ENCODE peak calls at places on chromosomes 2 and 18, in eight cellular contexts. One of them, this sample, is unnamed.

GRCh38 chr2:183416741-183417140 is 292.5 kb downstream of the NUP35 start:
- DNase-seq in ovary: no peak
- DNase-seq in upper lobe of left lung: no peak
- DNase-seq in GM12878: no peak
- DNase-seq in A549: no peak
- DNase-seq in stomach: no peak
- DNase-seq in sigmoid colon: no peak
- DNase-seq in HepG2: no peak
- DNase-seq in this sample: no peak

GRCh38 chr2:57621984-57622383 is 424.6 kb upstream of the VRK2 start:
- DNase-seq in ovary: no peak
- DNase-seq in upper lobe of left lung: no peak
- DNase-seq in GM12878: no peak
- DNase-seq in A549: no peak
- DNase-seq in stomach: no peak
- DNase-seq in sigmoid colon: no peak
- DNase-seq in HepG2: no peak
- DNase-seq in this sample: no peak

GRCh38 chr2:203077458-203077857 is 62.8 kb downstream of the NBEAL1 start:
- DNase-seq in ovary: no peak
- DNase-seq in upper lobe of left lung: no peak
- DNase-seq in GM12878: no peak
- DNase-seq in A549: peak
- DNase-seq in stomach: no peak
- DNase-seq in sigmoid colon: no peak
- DNase-seq in HepG2: no peak
- DNase-seq in this sample: no peak

GRCh38 chr2:109614715-109615636 is 812 bp downstream of the SOWAHC start:
- DNase-seq in ovary: peak
- DNase-seq in upper lobe of left lung: no peak
- DNase-seq in GM12878: no peak
- DNase-seq in A549: peak
- DNase-seq in stomach: no peak
- DNase-seq in sigmoid colon: peak
- DNase-seq in HepG2: no peak
- DNase-seq in this sample: no peak

GRCh38 chr2:41457026-41457425 is 590.8 kb upstream of the PKDCC start:
- DNase-seq in ovary: no peak
- DNase-seq in upper lobe of left lung: no peak
- DNase-seq in GM12878: no peak
- DNase-seq in A549: no peak
- DNase-seq in stomach: no peak
- DNase-seq in sigmoid colon: no peak
- DNase-seq in HepG2: no peak
- DNase-seq in this sample: no peak

GRCh38 chr2:28362991-28363521 is 29.6 kb upstream of the FOSL2 start:
- DNase-seq in ovary: no peak
- DNase-seq in upper lobe of left lung: no peak
- DNase-seq in GM12878: no peak
- DNase-seq in A549: no peak
- DNase-seq in stomach: no peak
- DNase-seq in sigmoid colon: no peak
- DNase-seq in HepG2: no peak
- DNase-seq in this sample: no peak

GRCh38 chr18:41767960-41768359 is 187.1 kb upstream of the PIK3C3 start:
- DNase-seq in ovary: no peak
- DNase-seq in upper lobe of left lung: no peak
- DNase-seq in GM12878: no peak
- DNase-seq in A549: peak
- DNase-seq in stomach: no peak
- DNase-seq in sigmoid colon: no peak
- DNase-seq in HepG2: no peak
- DNase-seq in this sample: no peak

GRCh38 chr18:68796936-68797690 is 767 bp upstream of the CCDC102B start:
- DNase-seq in ovary: no peak
- DNase-seq in upper lobe of left lung: no peak
- DNase-seq in GM12878: no peak
- DNase-seq in A549: no peak
- DNase-seq in stomach: no peak
- DNase-seq in sigmoid colon: no peak
- DNase-seq in HepG2: no peak
- DNase-seq in this sample: no peak

DNA sequence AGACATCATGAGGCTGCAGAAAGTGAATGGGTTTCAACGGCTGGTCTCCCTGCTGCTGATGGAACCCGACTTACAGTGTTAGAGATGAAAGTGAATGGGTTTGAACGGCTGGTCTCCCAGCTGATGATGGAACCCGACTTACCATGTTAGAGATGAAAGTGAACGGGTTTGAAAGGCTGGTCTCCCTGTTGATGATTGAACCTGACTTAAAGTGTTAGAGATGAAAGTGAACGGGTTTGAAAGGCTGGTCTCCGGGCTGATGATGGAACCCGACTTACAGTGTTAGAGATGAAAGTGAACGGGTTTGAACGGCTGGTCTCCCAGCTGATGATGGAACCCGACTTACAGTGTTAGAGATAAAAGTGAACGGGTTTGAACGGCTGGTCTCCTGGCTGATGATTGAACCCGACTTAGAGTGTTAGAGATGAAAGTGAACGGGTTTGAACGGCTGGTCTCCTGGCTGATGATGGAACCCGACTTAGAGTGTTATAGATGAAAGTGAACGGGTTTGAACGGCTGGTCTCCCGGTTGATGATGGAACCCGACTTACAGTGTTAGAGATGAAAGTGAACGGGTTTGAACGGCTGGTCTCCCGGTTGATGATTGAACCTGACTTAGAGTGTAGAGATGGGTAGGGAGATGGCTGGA is 76.1 kb upstream of the ALKAL2 start:
- DNase-seq in ovary: no peak
- DNase-seq in upper lobe of left lung: no peak
- DNase-seq in GM12878: no peak
- DNase-seq in A549: no peak
- DNase-seq in stomach: no peak
- DNase-seq in sigmoid colon: no peak
- DNase-seq in HepG2: no peak
- DNase-seq in this sample: no peak
- TF ChIP-seq EP300 in ovary: no peak
- TF ChIP-seq EP300 in upper lobe of left lung: no peak
- TF ChIP-seq EP300 in GM12878: no peak
- TF ChIP-seq EP300 in A549: no peak
- TF ChIP-seq EP300 in stomach: no peak
- TF ChIP-seq EP300 in sigmoid colon: no peak
- TF ChIP-seq EP300 in HepG2: no peak
- TF ChIP-seq EP300 in this sample: no peak

GRCh38 chr2:174902491-174903242 is 102.5 kb downstream of the CHN1 start:
- DNase-seq in ovary: no peak
- DNase-seq in upper lobe of left lung: no peak
- DNase-seq in GM12878: no peak
- DNase-seq in A549: no peak
- DNase-seq in stomach: no peak
- DNase-seq in sigmoid colon: no peak
- DNase-seq in HepG2: no peak
- DNase-seq in this sample: no peak
- TF ChIP-seq EP300 in ovary: no peak
- TF ChIP-seq EP300 in upper lobe of left lung: no peak
- TF ChIP-seq EP300 in GM12878: no peak
- TF ChIP-seq EP300 in A549: no peak
- TF ChIP-seq EP300 in stomach: no peak
- TF ChIP-seq EP300 in sigmoid colon: no peak
- TF ChIP-seq EP300 in HepG2: no peak
- TF ChIP-seq EP300 in this sample: no peak

DNA sequence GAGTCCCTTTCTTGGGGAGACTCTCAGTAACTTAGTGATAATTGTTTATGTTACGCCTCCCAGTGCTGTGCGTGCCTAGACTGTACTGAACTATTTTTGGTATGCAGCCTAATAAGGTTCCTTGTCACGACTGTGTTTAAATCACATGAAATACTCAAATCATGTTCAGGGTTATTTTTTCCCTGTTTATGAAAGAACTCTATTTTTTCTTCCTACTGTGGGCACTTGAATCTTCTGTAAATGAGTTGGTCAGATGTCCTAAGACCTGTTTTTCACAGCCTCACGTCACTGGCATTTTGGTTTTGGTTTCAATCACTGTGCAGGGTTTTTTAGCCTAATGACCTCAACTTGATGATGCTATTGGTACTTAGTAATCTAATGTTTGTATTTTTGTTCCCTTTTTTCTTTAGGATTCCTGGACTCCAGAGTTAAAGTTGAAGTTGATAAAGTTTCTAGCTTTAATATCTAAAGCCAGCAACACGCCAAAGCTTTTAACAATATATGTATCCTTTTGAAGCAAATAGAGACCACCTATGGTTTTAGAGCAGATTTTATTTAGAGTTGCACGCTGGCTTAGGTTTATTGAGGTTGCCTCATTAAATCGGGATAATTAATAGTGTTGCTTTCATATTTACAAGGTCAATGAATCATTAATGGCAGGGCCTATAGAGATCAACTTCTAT is 24.0 kb downstream of the ARMC9 start:
- DNase-seq in ovary: no peak
- DNase-seq in upper lobe of left lung: no peak
- DNase-seq in GM12878: peak
- DNase-seq in A549: no peak
- DNase-seq in stomach: no peak
- DNase-seq in sigmoid colon: peak
- DNase-seq in HepG2: no peak
- DNase-seq in this sample: no peak
- TF ChIP-seq EP300 in ovary: no peak
- TF ChIP-seq EP300 in upper lobe of left lung: no peak
- TF ChIP-seq EP300 in GM12878: peak
- TF ChIP-seq EP300 in A549: no peak
- TF ChIP-seq EP300 in stomach: peak
- TF ChIP-seq EP300 in sigmoid colon: peak
- TF ChIP-seq EP300 in HepG2: no peak
- TF ChIP-seq EP300 in this sample: no peak

DNA sequence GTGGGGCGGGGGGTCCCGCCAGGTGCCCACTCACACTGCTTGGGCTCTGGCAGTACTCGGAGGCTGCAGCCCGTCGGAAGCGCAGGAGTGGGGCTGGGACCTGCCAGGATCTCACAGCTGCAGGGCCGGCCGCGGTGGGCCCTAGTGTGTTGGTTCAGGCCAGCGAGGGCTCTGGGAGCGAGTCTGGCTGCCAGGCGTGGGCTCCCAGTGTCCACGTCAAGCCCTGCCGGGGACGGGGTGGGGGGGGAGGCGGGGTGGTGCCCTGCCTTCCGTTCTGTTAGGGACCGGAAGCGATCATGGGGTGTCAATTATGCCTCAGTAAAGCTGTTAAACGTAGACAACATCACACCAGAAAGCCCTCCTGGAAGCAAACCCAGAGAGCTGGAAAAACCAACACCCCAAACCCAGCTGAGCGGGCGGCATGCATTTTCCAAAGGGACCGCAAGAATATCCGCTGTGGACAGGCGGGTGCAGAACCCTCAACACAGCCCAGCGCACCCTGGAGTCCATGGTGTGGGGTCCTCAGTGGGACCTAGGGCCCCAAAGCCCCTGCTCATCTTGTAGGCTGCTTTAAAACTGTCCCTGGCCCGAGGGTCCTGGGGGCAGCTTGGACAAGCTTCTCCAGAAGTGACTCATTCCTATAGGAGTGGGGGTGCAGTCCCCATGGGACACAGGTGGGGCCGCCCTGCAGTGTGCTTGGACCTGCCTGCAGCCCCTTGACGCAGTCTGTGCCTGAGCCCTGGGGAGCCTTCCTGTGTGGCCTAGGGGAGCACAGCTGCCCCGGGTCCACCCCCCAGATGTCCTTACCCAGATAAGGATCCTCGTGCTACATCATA is 1.3 kb upstream of the HS6ST1 start:
- DNase-seq in ovary: peak
- DNase-seq in upper lobe of left lung: peak
- DNase-seq in GM12878: no peak
- DNase-seq in A549: no peak
- DNase-seq in stomach: peak
- DNase-seq in sigmoid colon: peak
- DNase-seq in HepG2: no peak
- DNase-seq in this sample: no peak
- TF ChIP-seq EP300 in ovary: no peak
- TF ChIP-seq EP300 in upper lobe of left lung: no peak
- TF ChIP-seq EP300 in GM12878: no peak
- TF ChIP-seq EP300 in A549: no peak
- TF ChIP-seq EP300 in stomach: no peak
- TF ChIP-seq EP300 in sigmoid colon: no peak
- TF ChIP-seq EP300 in HepG2: no peak
- TF ChIP-seq EP300 in this sample: no peak